ENCODE peak calls at places on chromosomes 13 and 19, in eight cellular contexts. Q is H54, C is neural crest cell, V is lower lobe of right lung, O is head of caudate nucleus, L is activated T-cell treated with anti-CD3 and anti-CD28 coated beads for 48 hours, E is AG04449, T is colonic mucosa. G is an unnamed sample.

GRCh38 chr13:24313449-24313848 is 4.1 kb downstream of the C1QTNF9 start:
- DNase-seq in T (no peak), E (no peak), Q (no peak), V (no peak), C (no peak), O (no peak), L (no peak), G (no peak)

GRCh38 chr13:45257638-45258338 is 56.9 kb upstream of the KCTD4 start:
- DNase-seq in C (no peak), O (no peak), T (no peak), V (no peak), E (no peak), L (no peak), Q (no peak), G (no peak)

GRCh38 chr19:929523-930258 is 3.9 kb downstream of the ARID3A start:
- DNase-seq in O (no peak), L (no peak), C (no peak), E (no peak), Q (no peak), V (no peak), T (no peak), G (no peak)

GRCh38 chr19:11560404-11560988 is 1.5 kb upstream of the ELOF1 start:
- DNase-seq in V (no peak), Q (no peak), O (peak), L (peak), C (peak), T (peak), E (no peak), G (peak)

GRCh38 chr19:46073268-46073922 is 32.6 kb upstream of the IGFL4 start:
- DNase-seq in E (no peak), T (no peak), Q (no peak), O (no peak), C (no peak), V (no peak), L (no peak), G (no peak)

GRCh38 chr19:55437410-55437809 is 5.7 kb downstream of the SHISA7 start:
- DNase-seq in E (no peak), V (peak), L (no peak), T (peak), Q (peak), C (peak), O (peak), G (no peak)

GRCh38 chr19:32372726-32373613 is 27.6 kb downstream of the ZNF507 start:
- DNase-seq in Q (no peak), C (no peak), T (no peak), O (no peak), L (no peak), E (no peak), V (no peak), G (no peak)

GRCh38 chr19:16527971-16528521 is 14.2 kb downstream of the CHERP start:
- DNase-seq in L (peak), E (no peak), V (no peak), C (peak), T (no peak), Q (no peak), O (no peak), G (peak)

GRCh38 chr19:49151339-49152217 is 3.6 kb downstream of the HRC start:
- DNase-seq in L (peak), Q (no peak), C (peak), T (peak), V (peak), O (peak), E (no peak), G (peak)

GRCh38 chr19:42246143-42246868 is 3.9 kb upstream of the GSK3A start:
- DNase-seq in V (peak), O (peak), T (peak), C (no peak), E (no peak), Q (peak), L (no peak), G (no peak)

GRCh38 chr19:40305403-40305802 is 20.3 kb upstream of the AKT2 start:
- DNase-seq in O (peak), Q (peak), E (peak), V (peak), C (peak), L (peak), T (peak), G (peak)

GRCh38 chr13:95182570-95183285 is 118.5 kb downstream of the ABCC4 start:
- DNase-seq in Q (no peak), L (no peak), V (no peak), C (no peak), T (no peak), E (no peak), O (no peak), G (no peak)

GRCh38 chr13:100875392-100876043 is 200.9 kb upstream of the TMTC4 start:
- DNase-seq in V (no peak), L (peak), T (no peak), O (no peak), Q (peak), E (peak), C (no peak), G (no peak)

GRCh38 chr13:52701728-52702480 is 37.7 kb downstream of the CNMD start:
- DNase-seq in O (no peak), E (no peak), L (no peak), T (no peak), V (no peak), C (no peak), Q (no peak), G (no peak)

GRCh38 chr19:10553943-10554381 is 10.3 kb downstream of the ATG4D start:
- DNase-seq in E (no peak), V (no peak), O (no peak), Q (no peak), C (no peak), L (no peak), T (peak), G (peak)

GRCh38 chr13:19643652-19644051 is 10.2 kb downstream of the MPHOSPH8 start:
- DNase-seq in T (no peak), C (no peak), O (no peak), L (no peak), Q (no peak), V (no peak), E (no peak), G (no peak)

GRCh38 chr13:100836696-100837095 is 162.1 kb upstream of the TMTC4 start:
- DNase-seq in T (no peak), Q (no peak), O (no peak), C (no peak), V (no peak), E (no peak), L (no peak), G (no peak)

GRCh38 chr13:59677966-59678814 is 485.5 kb downstream of the DIAPH3 start:
- DNase-seq in V (no peak), C (no peak), O (no peak), L (no peak), T (no peak), E (peak), Q (no peak), G (no peak)

G was measured in activated T-helper 2 cell treated with anti-CD3 and anti-CD28 coated beads, Interferon-gamma antibody, Interleukin-2, Interleukin-4, amounts not matched to agents 10 μg/mL and 5 μg/mL and 100 μg/mL, durations not matched to agents 14 hours and 24 hours and 36 hours.